ENCODE peak calls at places on chromosomes 7 and 10, in nine cellular contexts. S is kidney; I is substantia nigra; X is Caki2; Q is stimulated activated CD4-positive, alpha-beta T cell treated with anti-CD3 and anti-CD28 coated beads, Interleukin-15, amount 100 ng/mL, for 1 hour; T is AG04450; O is right lobe of liver; A is activated CD8-positive, alpha-beta memory T cell treated with anti-CD3 and anti-CD28 coated beads, Interleukin-2, amount 10 ng/mL, durations not matched to agents 7 days and 5 days; W is foreskin fibroblast. Y is an unnamed sample.
A peak's percentile ranks its signal among the peaks of the same experiment; 100 is the strongest.

GRCh38 chr10:91743460-91743859 is 54.8 kb upstream of the TNKS2 start:
- DNase-seq in S (no peak), I (no peak), X (no peak), Q (no peak), T (no peak), O (no peak), A (no peak), W (no peak), Y (no peak)

GRCh38 chr10:129095980-129096339 is 371.1 kb upstream of the MGMT start:
- DNase-seq in S (no peak), I (no peak), X (no peak), Q (no peak), T (no peak), O (no peak), A (no peak), W (no peak), Y (no peak)

GRCh38 chr10:106836923-106837322 is 327.6 kb downstream of the SORCS1 start:
- DNase-seq in S (no peak), I (no peak), X (no peak), Q (no peak), T (no peak), O (no peak), A (no peak), W (no peak), Y (peak; percentile 56)

GRCh38 chr7:17580141-17580540 is 281.7 kb downstream of the AHR start:
- DNase-seq in S (no peak), I (no peak), X (no peak), Q (no peak), T (peak; percentile 48), O (no peak), A (no peak), W (peak; percentile 88), Y (no peak)

GRCh38 chr7:74518654-74519053 is 64.9 kb downstream of the GTF2IRD1 start:
- DNase-seq in S (no peak), I (no peak), X (no peak), Q (no peak), T (no peak), O (no peak), A (no peak), W (no peak), Y (no peak)

GRCh38 chr7:132576723-132577089 is 436 bp upstream of the PLXNA4 start:
- DNase-seq in S (no peak), I (no peak), X (no peak), Q (no peak), T (no peak), O (no peak), A (no peak), W (no peak), Y (no peak)

GRCh38 chr10:95208702-95209391 is 14.8 kb downstream of the ACSM6 start:
- DNase-seq in S (no peak), I (no peak), X (peak; percentile 45), Q (no peak), T (no peak), O (no peak), A (no peak), W (no peak), Y (no peak)

GRCh38 chr7:136947347-136947746 is 78.9 kb downstream of the CHRM2 start:
- DNase-seq in S (no peak), I (no peak), X (no peak), Q (no peak), T (no peak), O (no peak), A (no peak), W (peak; percentile 52), Y (no peak)

GRCh38 chr7:12570148-12570528 is 382 bp upstream of the SCIN start:
- DNase-seq in S (peak; percentile 87), I (no peak), X (no peak), Q (no peak), T (no peak), O (no peak), A (no peak), W (no peak), Y (no peak)

GRCh38 chr7:131106681-131107342 is 220.9 kb upstream of the MKLN1 start:
- DNase-seq in S (peak; percentile 89), I (no peak), X (peak; percentile 66), Q (peak; percentile 29), T (no peak), O (peak; percentile 70), A (peak; percentile 69), W (no peak), Y (no peak)

GRCh38 chr7:157013101-157013500 is 2.6 kb upstream of the MNX1 start:
- DNase-seq in S (no peak), I (no peak), X (no peak), Q (no peak), T (no peak), O (no peak), A (no peak), W (no peak), Y (no peak)

GRCh38 chr10:13074562-13075451 is 25.2 kb upstream of the OPTN start:
- DNase-seq in S (peak; percentile 81), I (no peak), X (peak; percentile 58), Q (no peak), T (peak; percentile 21), O (peak; percentile 72), A (peak; percentile 72), W (peak; percentile 44), Y (peak; percentile 47)

GRCh38 chr10:132446661-132447445 is 49.9 kb downstream of the PWWP2B start:
- DNase-seq in S (peak; percentile 92), I (no peak), X (peak; percentile 54), Q (peak; percentile 48), T (no peak), O (no peak), A (peak; percentile 91), W (no peak), Y (no peak)